ENCODE peak calls at places on chromosome 10, in seven cellular contexts. One of them, this sample, is unnamed.

GRCh38 chr10:114642729-114643128 is 15.3 kb downstream of the ABLIM1 start:
- DNase-seq in RCC 7860: no peak
- DNase-seq in stimulated activated CD4-positive, alpha-beta T cell treated with anti-CD3 and anti-CD28 coated beads, Interleukin-1b, Interleukin-23, amount 100 ng/mL, for 48 hours: no peak
- DNase-seq in activated T-cell treated with anti-CD3 and anti-CD28 coated beads for 1 hour: no peak
- DNase-seq in A549: no peak
- DNase-seq in NCI-H748 treated with DMSO at 0.1 percent for 48 hours: no peak
- DNase-seq in activated CD4-positive, alpha-beta memory T cell treated with anti-CD3 and anti-CD28 coated beads for 36 hours: no peak
- DNase-seq in this sample: no peak

GRCh38 chr10:132980426-132981172 is 38.2 kb upstream of the CFAP46 start:
- DNase-seq in NCI-H748 treated with DMSO at 0.1 percent for 48 hours: no peak
- DNase-seq in activated T-cell treated with anti-CD3 and anti-CD28 coated beads for 1 hour: no peak
- DNase-seq in activated CD4-positive, alpha-beta memory T cell treated with anti-CD3 and anti-CD28 coated beads for 36 hours: no peak
- DNase-seq in RCC 7860: no peak
- DNase-seq in A549: no peak
- DNase-seq in stimulated activated CD4-positive, alpha-beta T cell treated with anti-CD3 and anti-CD28 coated beads, Interleukin-1b, Interleukin-23, amount 100 ng/mL, for 48 hours: no peak
- DNase-seq in this sample: no peak

GRCh38 chr10:96670786-96671185 is 49.5 kb downstream of the PIK3AP1 start:
- DNase-seq in activated T-cell treated with anti-CD3 and anti-CD28 coated beads for 1 hour: no peak
- DNase-seq in NCI-H748 treated with DMSO at 0.1 percent for 48 hours: peak
- DNase-seq in A549: peak
- DNase-seq in stimulated activated CD4-positive, alpha-beta T cell treated with anti-CD3 and anti-CD28 coated beads, Interleukin-1b, Interleukin-23, amount 100 ng/mL, for 48 hours: no peak
- DNase-seq in RCC 7860: no peak
- DNase-seq in activated CD4-positive, alpha-beta memory T cell treated with anti-CD3 and anti-CD28 coated beads for 36 hours: no peak
- DNase-seq in this sample: no peak

GRCh38 chr10:63630928-63631685 is 109.9 kb downstream of the REEP3 start:
- DNase-seq in activated CD4-positive, alpha-beta memory T cell treated with anti-CD3 and anti-CD28 coated beads for 36 hours: no peak
- DNase-seq in NCI-H748 treated with DMSO at 0.1 percent for 48 hours: no peak
- DNase-seq in A549: no peak
- DNase-seq in RCC 7860: no peak
- DNase-seq in stimulated activated CD4-positive, alpha-beta T cell treated with anti-CD3 and anti-CD28 coated beads, Interleukin-1b, Interleukin-23, amount 100 ng/mL, for 48 hours: no peak
- DNase-seq in activated T-cell treated with anti-CD3 and anti-CD28 coated beads for 1 hour: no peak
- DNase-seq in this sample: no peak

GRCh38 chr10:122571892-122572291 is 11.3 kb downstream of the DMBT1 start:
- DNase-seq in A549: no peak
- DNase-seq in stimulated activated CD4-positive, alpha-beta T cell treated with anti-CD3 and anti-CD28 coated beads, Interleukin-1b, Interleukin-23, amount 100 ng/mL, for 48 hours: no peak
- DNase-seq in activated T-cell treated with anti-CD3 and anti-CD28 coated beads for 1 hour: no peak
- DNase-seq in RCC 7860: no peak
- DNase-seq in activated CD4-positive, alpha-beta memory T cell treated with anti-CD3 and anti-CD28 coated beads for 36 hours: no peak
- DNase-seq in NCI-H748 treated with DMSO at 0.1 percent for 48 hours: no peak
- DNase-seq in this sample: no peak

GRCh38 chr10:93181249-93181928 is 107.7 kb downstream of the CYP26A1 start:
- DNase-seq in activated CD4-positive, alpha-beta memory T cell treated with anti-CD3 and anti-CD28 coated beads for 36 hours: no peak
- DNase-seq in stimulated activated CD4-positive, alpha-beta T cell treated with anti-CD3 and anti-CD28 coated beads, Interleukin-1b, Interleukin-23, amount 100 ng/mL, for 48 hours: no peak
- DNase-seq in A549: no peak
- DNase-seq in RCC 7860: no peak
- DNase-seq in NCI-H748 treated with DMSO at 0.1 percent for 48 hours: no peak
- DNase-seq in activated T-cell treated with anti-CD3 and anti-CD28 coated beads for 1 hour: no peak
- DNase-seq in this sample: no peak

GRCh38 chr10:97708976-97709745 is 4.4 kb upstream of the MARVELD1 start:
- DNase-seq in A549: peak
- DNase-seq in activated T-cell treated with anti-CD3 and anti-CD28 coated beads for 1 hour: peak
- DNase-seq in activated CD4-positive, alpha-beta memory T cell treated with anti-CD3 and anti-CD28 coated beads for 36 hours: peak
- DNase-seq in RCC 7860: peak
- DNase-seq in NCI-H748 treated with DMSO at 0.1 percent for 48 hours: peak
- DNase-seq in stimulated activated CD4-positive, alpha-beta T cell treated with anti-CD3 and anti-CD28 coated beads, Interleukin-1b, Interleukin-23, amount 100 ng/mL, for 48 hours: peak
- DNase-seq in this sample: no peak

GRCh38 chr10:22243321-22243720 is 25.5 kb upstream of the EBLN1 start:
- DNase-seq in activated T-cell treated with anti-CD3 and anti-CD28 coated beads for 1 hour: no peak
- DNase-seq in stimulated activated CD4-positive, alpha-beta T cell treated with anti-CD3 and anti-CD28 coated beads, Interleukin-1b, Interleukin-23, amount 100 ng/mL, for 48 hours: no peak
- DNase-seq in activated CD4-positive, alpha-beta memory T cell treated with anti-CD3 and anti-CD28 coated beads for 36 hours: no peak
- DNase-seq in RCC 7860: no peak
- DNase-seq in NCI-H748 treated with DMSO at 0.1 percent for 48 hours: no peak
- DNase-seq in A549: no peak
- DNase-seq in this sample: no peak

GRCh38 chr10:86440874-86441838 is 74.6 kb upstream of the GRID1 start:
- DNase-seq in NCI-H748 treated with DMSO at 0.1 percent for 48 hours: no peak
- DNase-seq in RCC 7860: peak
- DNase-seq in activated CD4-positive, alpha-beta memory T cell treated with anti-CD3 and anti-CD28 coated beads for 36 hours: no peak
- DNase-seq in A549: peak
- DNase-seq in activated T-cell treated with anti-CD3 and anti-CD28 coated beads for 1 hour: no peak
- DNase-seq in stimulated activated CD4-positive, alpha-beta T cell treated with anti-CD3 and anti-CD28 coated beads, Interleukin-1b, Interleukin-23, amount 100 ng/mL, for 48 hours: no peak
- DNase-seq in this sample: no peak

GRCh38 chr10:101629781-101630419 is 41.8 kb downstream of the DPCD start:
- DNase-seq in stimulated activated CD4-positive, alpha-beta T cell treated with anti-CD3 and anti-CD28 coated beads, Interleukin-1b, Interleukin-23, amount 100 ng/mL, for 48 hours: no peak
- DNase-seq in A549: no peak
- DNase-seq in activated CD4-positive, alpha-beta memory T cell treated with anti-CD3 and anti-CD28 coated beads for 36 hours: no peak
- DNase-seq in NCI-H748 treated with DMSO at 0.1 percent for 48 hours: no peak
- DNase-seq in activated T-cell treated with anti-CD3 and anti-CD28 coated beads for 1 hour: no peak
- DNase-seq in RCC 7860: no peak
- DNase-seq in this sample: no peak

GRCh38 chr10:80333985-80334384 is 22.6 kb downstream of the DYDC1 start:
- DNase-seq in A549: no peak
- DNase-seq in activated CD4-positive, alpha-beta memory T cell treated with anti-CD3 and anti-CD28 coated beads for 36 hours: no peak
- DNase-seq in stimulated activated CD4-positive, alpha-beta T cell treated with anti-CD3 and anti-CD28 coated beads, Interleukin-1b, Interleukin-23, amount 100 ng/mL, for 48 hours: no peak
- DNase-seq in activated T-cell treated with anti-CD3 and anti-CD28 coated beads for 1 hour: no peak
- DNase-seq in NCI-H748 treated with DMSO at 0.1 percent for 48 hours: no peak
- DNase-seq in RCC 7860: no peak
- DNase-seq in this sample: no peak

GRCh38 chr10:132833421-132834111 is 47.6 kb upstream of the NKX6-2 start:
- DNase-seq in stimulated activated CD4-positive, alpha-beta T cell treated with anti-CD3 and anti-CD28 coated beads, Interleukin-1b, Interleukin-23, amount 100 ng/mL, for 48 hours: no peak
- DNase-seq in RCC 7860: no peak
- DNase-seq in A549: no peak
- DNase-seq in NCI-H748 treated with DMSO at 0.1 percent for 48 hours: no peak
- DNase-seq in activated T-cell treated with anti-CD3 and anti-CD28 coated beads for 1 hour: no peak
- DNase-seq in activated CD4-positive, alpha-beta memory T cell treated with anti-CD3 and anti-CD28 coated beads for 36 hours: no peak
- DNase-seq in this sample: no peak

GRCh38 chr10:76769161-76769560 is 868.4 kb downstream of the KCNMA1 start:
- DNase-seq in stimulated activated CD4-positive, alpha-beta T cell treated with anti-CD3 and anti-CD28 coated beads, Interleukin-1b, Interleukin-23, amount 100 ng/mL, for 48 hours: no peak
- DNase-seq in RCC 7860: no peak
- DNase-seq in activated T-cell treated with anti-CD3 and anti-CD28 coated beads for 1 hour: no peak
- DNase-seq in NCI-H748 treated with DMSO at 0.1 percent for 48 hours: no peak
- DNase-seq in activated CD4-positive, alpha-beta memory T cell treated with anti-CD3 and anti-CD28 coated beads for 36 hours: no peak
- DNase-seq in A549: no peak
- DNase-seq in this sample: no peak

GRCh38 chr10:114518401-114519305 is 114.4 kb upstream of the AFAP1L2 start:
- DNase-seq in RCC 7860: no peak
- DNase-seq in activated CD4-positive, alpha-beta memory T cell treated with anti-CD3 and anti-CD28 coated beads for 36 hours: no peak
- DNase-seq in stimulated activated CD4-positive, alpha-beta T cell treated with anti-CD3 and anti-CD28 coated beads, Interleukin-1b, Interleukin-23, amount 100 ng/mL, for 48 hours: no peak
- DNase-seq in NCI-H748 treated with DMSO at 0.1 percent for 48 hours: no peak
- DNase-seq in activated T-cell treated with anti-CD3 and anti-CD28 coated beads for 1 hour: no peak
- DNase-seq in A549: peak
- DNase-seq in this sample: no peak

GRCh38 chr10:31321396-31321941 is 2.5 kb downstream of the ZEB1 start:
- DNase-seq in RCC 7860: no peak
- DNase-seq in stimulated activated CD4-positive, alpha-beta T cell treated with anti-CD3 and anti-CD28 coated beads, Interleukin-1b, Interleukin-23, amount 100 ng/mL, for 48 hours: no peak
- DNase-seq in A549: no peak
- DNase-seq in activated CD4-positive, alpha-beta memory T cell treated with anti-CD3 and anti-CD28 coated beads for 36 hours: peak
- DNase-seq in activated T-cell treated with anti-CD3 and anti-CD28 coated beads for 1 hour: no peak
- DNase-seq in NCI-H748 treated with DMSO at 0.1 percent for 48 hours: peak
- DNase-seq in this sample: peak

GRCh38 chr10:130392031-130392430 is 255.8 kb downstream of the GLRX3 start:
- DNase-seq in NCI-H748 treated with DMSO at 0.1 percent for 48 hours: no peak
- DNase-seq in RCC 7860: no peak
- DNase-seq in activated T-cell treated with anti-CD3 and anti-CD28 coated beads for 1 hour: no peak
- DNase-seq in activated CD4-positive, alpha-beta memory T cell treated with anti-CD3 and anti-CD28 coated beads for 36 hours: no peak
- DNase-seq in stimulated activated CD4-positive, alpha-beta T cell treated with anti-CD3 and anti-CD28 coated beads, Interleukin-1b, Interleukin-23, amount 100 ng/mL, for 48 hours: no peak
- DNase-seq in A549: no peak
- DNase-seq in this sample: no peak

GRCh38 chr10:110802551-110803238 is 69.0 kb upstream of the PDCD4 start:
- DNase-seq in RCC 7860: peak
- DNase-seq in NCI-H748 treated with DMSO at 0.1 percent for 48 hours: peak
- DNase-seq in A549: no peak
- DNase-seq in activated CD4-positive, alpha-beta memory T cell treated with anti-CD3 and anti-CD28 coated beads for 36 hours: peak
- DNase-seq in stimulated activated CD4-positive, alpha-beta T cell treated with anti-CD3 and anti-CD28 coated beads, Interleukin-1b, Interleukin-23, amount 100 ng/mL, for 48 hours: no peak
- DNase-seq in activated T-cell treated with anti-CD3 and anti-CD28 coated beads for 1 hour: peak
- DNase-seq in this sample: peak

GRCh38 chr10:97805096-97805879 is 33.5 kb upstream of the SFRP5 start:
- DNase-seq in NCI-H748 treated with DMSO at 0.1 percent for 48 hours: no peak
- DNase-seq in activated CD4-positive, alpha-beta memory T cell treated with anti-CD3 and anti-CD28 coated beads for 36 hours: no peak
- DNase-seq in stimulated activated CD4-positive, alpha-beta T cell treated with anti-CD3 and anti-CD28 coated beads, Interleukin-1b, Interleukin-23, amount 100 ng/mL, for 48 hours: no peak
- DNase-seq in A549: no peak
- DNase-seq in RCC 7860: no peak
- DNase-seq in activated T-cell treated with anti-CD3 and anti-CD28 coated beads for 1 hour: no peak
- DNase-seq in this sample: no peak

GRCh38 chr10:22932626-22933370 is 4.9 kb downstream of the ARMC3 start:
- DNase-seq in A549: no peak
- DNase-seq in NCI-H748 treated with DMSO at 0.1 percent for 48 hours: no peak
- DNase-seq in activated CD4-positive, alpha-beta memory T cell treated with anti-CD3 and anti-CD28 coated beads for 36 hours: no peak
- DNase-seq in stimulated activated CD4-positive, alpha-beta T cell treated with anti-CD3 and anti-CD28 coated beads, Interleukin-1b, Interleukin-23, amount 100 ng/mL, for 48 hours: no peak
- DNase-seq in activated T-cell treated with anti-CD3 and anti-CD28 coated beads for 1 hour: no peak
- DNase-seq in RCC 7860: no peak
- DNase-seq in this sample: no peak

GRCh38 chr10:1187151-1187854 is 131.1 kb downstream of the WDR37 start:
- DNase-seq in RCC 7860: no peak
- DNase-seq in activated T-cell treated with anti-CD3 and anti-CD28 coated beads for 1 hour: no peak
- DNase-seq in NCI-H748 treated with DMSO at 0.1 percent for 48 hours: no peak
- DNase-seq in activated CD4-positive, alpha-beta memory T cell treated with anti-CD3 and anti-CD28 coated beads for 36 hours: no peak
- DNase-seq in stimulated activated CD4-positive, alpha-beta T cell treated with anti-CD3 and anti-CD28 coated beads, Interleukin-1b, Interleukin-23, amount 100 ng/mL, for 48 hours: no peak
- DNase-seq in A549: no peak
- DNase-seq in this sample: no peak

GRCh38 chr10:72228318-72228751 is 12.3 kb upstream of the ASCC1 start:
- DNase-seq in stimulated activated CD4-positive, alpha-beta T cell treated with anti-CD3 and anti-CD28 coated beads, Interleukin-1b, Interleukin-23, amount 100 ng/mL, for 48 hours: no peak
- DNase-seq in activated CD4-positive, alpha-beta memory T cell treated with anti-CD3 and anti-CD28 coated beads for 36 hours: no peak
- DNase-seq in A549: no peak
- DNase-seq in activated T-cell treated with anti-CD3 and anti-CD28 coated beads for 1 hour: no peak
- DNase-seq in RCC 7860: no peak
- DNase-seq in NCI-H748 treated with DMSO at 0.1 percent for 48 hours: peak
- DNase-seq in this sample: no peak

GRCh38 chr10:119296703-119297102 is 89.3 kb downstream of the GRK5 start:
- DNase-seq in activated T-cell treated with anti-CD3 and anti-CD28 coated beads for 1 hour: no peak
- DNase-seq in RCC 7860: peak
- DNase-seq in A549: no peak
- DNase-seq in stimulated activated CD4-positive, alpha-beta T cell treated with anti-CD3 and anti-CD28 coated beads, Interleukin-1b, Interleukin-23, amount 100 ng/mL, for 48 hours: no peak
- DNase-seq in activated CD4-positive, alpha-beta memory T cell treated with anti-CD3 and anti-CD28 coated beads for 36 hours: no peak
- DNase-seq in NCI-H748 treated with DMSO at 0.1 percent for 48 hours: no peak
- DNase-seq in this sample: no peak

GRCh38 chr10:24944512-24945255 is 7.7 kb downstream of the PRTFDC1 start:
- DNase-seq in activated T-cell treated with anti-CD3 and anti-CD28 coated beads for 1 hour: no peak
- DNase-seq in stimulated activated CD4-positive, alpha-beta T cell treated with anti-CD3 and anti-CD28 coated beads, Interleukin-1b, Interleukin-23, amount 100 ng/mL, for 48 hours: no peak
- DNase-seq in RCC 7860: peak
- DNase-seq in A549: peak
- DNase-seq in activated CD4-positive, alpha-beta memory T cell treated with anti-CD3 and anti-CD28 coated beads for 36 hours: no peak
- DNase-seq in NCI-H748 treated with DMSO at 0.1 percent for 48 hours: no peak
- DNase-seq in this sample: no peak

GRCh38 chr10:72506474-72506873 is 119.4 kb downstream of the MICU1 start:
- DNase-seq in A549: no peak
- DNase-seq in NCI-H748 treated with DMSO at 0.1 percent for 48 hours: no peak
- DNase-seq in activated T-cell treated with anti-CD3 and anti-CD28 coated beads for 1 hour: no peak
- DNase-seq in activated CD4-positive, alpha-beta memory T cell treated with anti-CD3 and anti-CD28 coated beads for 36 hours: no peak
- DNase-seq in stimulated activated CD4-positive, alpha-beta T cell treated with anti-CD3 and anti-CD28 coated beads, Interleukin-1b, Interleukin-23, amount 100 ng/mL, for 48 hours: no peak
- DNase-seq in RCC 7860: no peak
- DNase-seq in this sample: no peak

GRCh38 chr10:129792864-129793263 is 171.2 kb downstream of the EBF3 start:
- DNase-seq in RCC 7860: no peak
- DNase-seq in activated T-cell treated with anti-CD3 and anti-CD28 coated beads for 1 hour: no peak
- DNase-seq in A549: no peak
- DNase-seq in stimulated activated CD4-positive, alpha-beta T cell treated with anti-CD3 and anti-CD28 coated beads, Interleukin-1b, Interleukin-23, amount 100 ng/mL, for 48 hours: no peak
- DNase-seq in activated CD4-positive, alpha-beta memory T cell treated with anti-CD3 and anti-CD28 coated beads for 36 hours: no peak
- DNase-seq in NCI-H748 treated with DMSO at 0.1 percent for 48 hours: no peak
- DNase-seq in this sample: no peak

GRCh38 chr10:8602821-8603220 is 548.3 kb downstream of the GATA3 start:
- DNase-seq in activated T-cell treated with anti-CD3 and anti-CD28 coated beads for 1 hour: no peak
- DNase-seq in RCC 7860: no peak
- DNase-seq in A549: no peak
- DNase-seq in stimulated activated CD4-positive, alpha-beta T cell treated with anti-CD3 and anti-CD28 coated beads, Interleukin-1b, Interleukin-23, amount 100 ng/mL, for 48 hours: no peak
- DNase-seq in activated CD4-positive, alpha-beta memory T cell treated with anti-CD3 and anti-CD28 coated beads for 36 hours: no peak
- DNase-seq in NCI-H748 treated with DMSO at 0.1 percent for 48 hours: no peak
- DNase-seq in this sample: no peak

GRCh38 chr10:70918851-70919530 is 30.6 kb upstream of the PCBD1 start:
- DNase-seq in RCC 7860: no peak
- DNase-seq in activated CD4-positive, alpha-beta memory T cell treated with anti-CD3 and anti-CD28 coated beads for 36 hours: no peak
- DNase-seq in activated T-cell treated with anti-CD3 and anti-CD28 coated beads for 1 hour: no peak
- DNase-seq in stimulated activated CD4-positive, alpha-beta T cell treated with anti-CD3 and anti-CD28 coated beads, Interleukin-1b, Interleukin-23, amount 100 ng/mL, for 48 hours: no peak
- DNase-seq in A549: no peak
- DNase-seq in NCI-H748 treated with DMSO at 0.1 percent for 48 hours: no peak
- DNase-seq in this sample: no peak

GRCh38 chr10:22341190-22341935 is 3.9 kb upstream of the SPAG6 start:
- DNase-seq in RCC 7860: no peak
- DNase-seq in stimulated activated CD4-positive, alpha-beta T cell treated with anti-CD3 and anti-CD28 coated beads, Interleukin-1b, Interleukin-23, amount 100 ng/mL, for 48 hours: no peak
- DNase-seq in A549: peak
- DNase-seq in activated T-cell treated with anti-CD3 and anti-CD28 coated beads for 1 hour: no peak
- DNase-seq in NCI-H748 treated with DMSO at 0.1 percent for 48 hours: no peak
- DNase-seq in activated CD4-positive, alpha-beta memory T cell treated with anti-CD3 and anti-CD28 coated beads for 36 hours: no peak
- DNase-seq in this sample: no peak

GRCh38 chr10:88756660-88757059 is 3.2 kb upstream of the LIPN start:
- DNase-seq in activated CD4-positive, alpha-beta memory T cell treated with anti-CD3 and anti-CD28 coated beads for 36 hours: no peak
- DNase-seq in stimulated activated CD4-positive, alpha-beta T cell treated with anti-CD3 and anti-CD28 coated beads, Interleukin-1b, Interleukin-23, amount 100 ng/mL, for 48 hours: no peak
- DNase-seq in A549: no peak
- DNase-seq in RCC 7860: no peak
- DNase-seq in activated T-cell treated with anti-CD3 and anti-CD28 coated beads for 1 hour: no peak
- DNase-seq in NCI-H748 treated with DMSO at 0.1 percent for 48 hours: no peak
- DNase-seq in this sample: no peak

GRCh38 chr10:12656518-12657142 is 307.3 kb downstream of the CAMK1D start:
- DNase-seq in RCC 7860: peak
- DNase-seq in activated T-cell treated with anti-CD3 and anti-CD28 coated beads for 1 hour: no peak
- DNase-seq in A549: peak
- DNase-seq in NCI-H748 treated with DMSO at 0.1 percent for 48 hours: peak
- DNase-seq in stimulated activated CD4-positive, alpha-beta T cell treated with anti-CD3 and anti-CD28 coated beads, Interleukin-1b, Interleukin-23, amount 100 ng/mL, for 48 hours: no peak
- DNase-seq in activated CD4-positive, alpha-beta memory T cell treated with anti-CD3 and anti-CD28 coated beads for 36 hours: no peak
- DNase-seq in this sample: no peak

GRCh38 chr10:95445837-95446347 is 115.3 kb downstream of the SORBS1 start:
- DNase-seq in NCI-H748 treated with DMSO at 0.1 percent for 48 hours: no peak
- DNase-seq in RCC 7860: peak
- DNase-seq in activated CD4-positive, alpha-beta memory T cell treated with anti-CD3 and anti-CD28 coated beads for 36 hours: peak
- DNase-seq in A549: peak
- DNase-seq in stimulated activated CD4-positive, alpha-beta T cell treated with anti-CD3 and anti-CD28 coated beads, Interleukin-1b, Interleukin-23, amount 100 ng/mL, for 48 hours: peak
- DNase-seq in activated T-cell treated with anti-CD3 and anti-CD28 coated beads for 1 hour: no peak
- DNase-seq in this sample: no peak

GRCh38 chr10:52029628-52030027 is 284.5 kb upstream of the DKK1 start:
- DNase-seq in activated T-cell treated with anti-CD3 and anti-CD28 coated beads for 1 hour: no peak
- DNase-seq in NCI-H748 treated with DMSO at 0.1 percent for 48 hours: no peak
- DNase-seq in A549: no peak
- DNase-seq in stimulated activated CD4-positive, alpha-beta T cell treated with anti-CD3 and anti-CD28 coated beads, Interleukin-1b, Interleukin-23, amount 100 ng/mL, for 48 hours: no peak
- DNase-seq in activated CD4-positive, alpha-beta memory T cell treated with anti-CD3 and anti-CD28 coated beads for 36 hours: no peak
- DNase-seq in RCC 7860: no peak
- DNase-seq in this sample: no peak

GRCh38 chr10:71978476-71978875 is 14.3 kb downstream of the CHST3 start:
- DNase-seq in NCI-H748 treated with DMSO at 0.1 percent for 48 hours: no peak
- DNase-seq in activated CD4-positive, alpha-beta memory T cell treated with anti-CD3 and anti-CD28 coated beads for 36 hours: no peak
- DNase-seq in A549: no peak
- DNase-seq in activated T-cell treated with anti-CD3 and anti-CD28 coated beads for 1 hour: no peak
- DNase-seq in RCC 7860: no peak
- DNase-seq in stimulated activated CD4-positive, alpha-beta T cell treated with anti-CD3 and anti-CD28 coated beads, Interleukin-1b, Interleukin-23, amount 100 ng/mL, for 48 hours: no peak
- DNase-seq in this sample: no peak

GRCh38 chr10:71255817-71256660 is 43.7 kb downstream of the UNC5B start:
- DNase-seq in NCI-H748 treated with DMSO at 0.1 percent for 48 hours: no peak
- DNase-seq in activated CD4-positive, alpha-beta memory T cell treated with anti-CD3 and anti-CD28 coated beads for 36 hours: no peak
- DNase-seq in stimulated activated CD4-positive, alpha-beta T cell treated with anti-CD3 and anti-CD28 coated beads, Interleukin-1b, Interleukin-23, amount 100 ng/mL, for 48 hours: no peak
- DNase-seq in A549: no peak
- DNase-seq in activated T-cell treated with anti-CD3 and anti-CD28 coated beads for 1 hour: no peak
- DNase-seq in RCC 7860: peak
- DNase-seq in this sample: no peak

GRCh38 chr10:114404171-114405010 is at the start of gene AFAP1L2:
- DNase-seq in RCC 7860: no peak
- DNase-seq in NCI-H748 treated with DMSO at 0.1 percent for 48 hours: no peak
- DNase-seq in activated T-cell treated with anti-CD3 and anti-CD28 coated beads for 1 hour: no peak
- DNase-seq in A549: peak
- DNase-seq in activated CD4-positive, alpha-beta memory T cell treated with anti-CD3 and anti-CD28 coated beads for 36 hours: no peak
- DNase-seq in stimulated activated CD4-positive, alpha-beta T cell treated with anti-CD3 and anti-CD28 coated beads, Interleukin-1b, Interleukin-23, amount 100 ng/mL, for 48 hours: no peak
- DNase-seq in this sample: no peak

GRCh38 chr10:60396766-60397165 is 7.1 kb upstream of the ANK3 start:
- DNase-seq in NCI-H748 treated with DMSO at 0.1 percent for 48 hours: no peak
- DNase-seq in activated T-cell treated with anti-CD3 and anti-CD28 coated beads for 1 hour: no peak
- DNase-seq in A549: no peak
- DNase-seq in RCC 7860: no peak
- DNase-seq in stimulated activated CD4-positive, alpha-beta T cell treated with anti-CD3 and anti-CD28 coated beads, Interleukin-1b, Interleukin-23, amount 100 ng/mL, for 48 hours: no peak
- DNase-seq in activated CD4-positive, alpha-beta memory T cell treated with anti-CD3 and anti-CD28 coated beads for 36 hours: no peak
- DNase-seq in this sample: no peak

GRCh38 chr10:18438356-18439126 is 212.8 kb downstream of the NSUN6 start:
- DNase-seq in NCI-H748 treated with DMSO at 0.1 percent for 48 hours: no peak
- DNase-seq in A549: no peak
- DNase-seq in RCC 7860: no peak
- DNase-seq in activated CD4-positive, alpha-beta memory T cell treated with anti-CD3 and anti-CD28 coated beads for 36 hours: no peak
- DNase-seq in stimulated activated CD4-positive, alpha-beta T cell treated with anti-CD3 and anti-CD28 coated beads, Interleukin-1b, Interleukin-23, amount 100 ng/mL, for 48 hours: no peak
- DNase-seq in activated T-cell treated with anti-CD3 and anti-CD28 coated beads for 1 hour: no peak
- DNase-seq in this sample: no peak

GRCh38 chr10:130018253-130018652 is 54.2 kb upstream of the EBF3 start:
- DNase-seq in A549: peak
- DNase-seq in RCC 7860: peak
- DNase-seq in NCI-H748 treated with DMSO at 0.1 percent for 48 hours: no peak
- DNase-seq in activated T-cell treated with anti-CD3 and anti-CD28 coated beads for 1 hour: no peak
- DNase-seq in activated CD4-positive, alpha-beta memory T cell treated with anti-CD3 and anti-CD28 coated beads for 36 hours: peak
- DNase-seq in stimulated activated CD4-positive, alpha-beta T cell treated with anti-CD3 and anti-CD28 coated beads, Interleukin-1b, Interleukin-23, amount 100 ng/mL, for 48 hours: no peak
- DNase-seq in this sample: no peak